ENCODE peak calls at places on chromosomes 16 and 17, in nine cellular contexts. One of them, this sample, is unnamed.

GRCh38 chr16:71629617-71630016 is 3.6 kb downstream of the MARVELD3 start:
- DNase-seq in HL-60: no peak
- DNase-seq in H1: no peak
- DNase-seq in type B pancreatic cell: no peak
- DNase-seq in ovary: no peak
- DNase-seq in fibroblast of pulmonary artery: no peak
- DNase-seq in lower lobe of right lung: no peak
- DNase-seq in mesothelial cell of epicardium: no peak
- DNase-seq in retinal pigment epithelial cell: no peak
- DNase-seq in this sample: no peak

GRCh38 chr16:4366016-4366415 is 5.6 kb upstream of the VASN start:
- DNase-seq in lower lobe of right lung: no peak
- DNase-seq in ovary: no peak
- DNase-seq in retinal pigment epithelial cell: no peak
- DNase-seq in mesothelial cell of epicardium: no peak
- DNase-seq in HL-60: no peak
- DNase-seq in H1: no peak
- DNase-seq in fibroblast of pulmonary artery: no peak
- DNase-seq in type B pancreatic cell: no peak
- DNase-seq in this sample: no peak

GRCh38 chr17:76048711-76049110 is 21.6 kb upstream of the EVPL start:
- DNase-seq in lower lobe of right lung: no peak
- DNase-seq in fibroblast of pulmonary artery: no peak
- DNase-seq in retinal pigment epithelial cell: no peak
- DNase-seq in H1: no peak
- DNase-seq in HL-60: no peak
- DNase-seq in ovary: no peak
- DNase-seq in mesothelial cell of epicardium: no peak
- DNase-seq in type B pancreatic cell: no peak
- DNase-seq in this sample: no peak

GRCh38 chr16:48676836-48677235 is 66.9 kb upstream of the N4BP1 start:
- DNase-seq in lower lobe of right lung: no peak
- DNase-seq in H1: no peak
- DNase-seq in fibroblast of pulmonary artery: peak
- DNase-seq in HL-60: no peak
- DNase-seq in mesothelial cell of epicardium: no peak
- DNase-seq in type B pancreatic cell: no peak
- DNase-seq in ovary: no peak
- DNase-seq in retinal pigment epithelial cell: no peak
- DNase-seq in this sample: no peak

GRCh38 chr17:47717261-47717697 is 15.8 kb upstream of the TBX21 start:
- DNase-seq in type B pancreatic cell: no peak
- DNase-seq in H1: no peak
- DNase-seq in fibroblast of pulmonary artery: no peak
- DNase-seq in ovary: no peak
- DNase-seq in lower lobe of right lung: no peak
- DNase-seq in mesothelial cell of epicardium: no peak
- DNase-seq in retinal pigment epithelial cell: no peak
- DNase-seq in HL-60: no peak
- DNase-seq in this sample: no peak

GRCh38 chr17:11086623-11087022 is 154.4 kb upstream of the SHISA6 start:
- DNase-seq in H1: no peak
- DNase-seq in lower lobe of right lung: no peak
- DNase-seq in mesothelial cell of epicardium: no peak
- DNase-seq in fibroblast of pulmonary artery: no peak
- DNase-seq in type B pancreatic cell: no peak
- DNase-seq in retinal pigment epithelial cell: no peak
- DNase-seq in HL-60: no peak
- DNase-seq in ovary: no peak
- DNase-seq in this sample: no peak

GRCh38 chr16:84331998-84332780 is 36.1 kb upstream of the ATP2C2 start:
- DNase-seq in HL-60: no peak
- DNase-seq in retinal pigment epithelial cell: no peak
- DNase-seq in ovary: no peak
- DNase-seq in fibroblast of pulmonary artery: no peak
- DNase-seq in type B pancreatic cell: no peak
- DNase-seq in H1: no peak
- DNase-seq in lower lobe of right lung: no peak
- DNase-seq in mesothelial cell of epicardium: no peak
- DNase-seq in this sample: no peak

GRCh38 chr17:76599699-76600460 is 14.2 kb upstream of the ST6GALNAC2 start:
- DNase-seq in H1: no peak
- DNase-seq in retinal pigment epithelial cell: no peak
- DNase-seq in fibroblast of pulmonary artery: peak
- DNase-seq in ovary: no peak
- DNase-seq in lower lobe of right lung: no peak
- DNase-seq in HL-60: peak
- DNase-seq in mesothelial cell of epicardium: no peak
- DNase-seq in type B pancreatic cell: no peak
- DNase-seq in this sample: no peak

GRCh38 chr16:80883159-80883642 is 78.8 kb upstream of the CDYL2 start:
- DNase-seq in type B pancreatic cell: no peak
- DNase-seq in retinal pigment epithelial cell: no peak
- DNase-seq in mesothelial cell of epicardium: no peak
- DNase-seq in lower lobe of right lung: no peak
- DNase-seq in HL-60: no peak
- DNase-seq in H1: no peak
- DNase-seq in fibroblast of pulmonary artery: no peak
- DNase-seq in ovary: no peak
- DNase-seq in this sample: no peak

GRCh38 chr16:80703391-80704071 is 100.9 kb downstream of the CDYL2 start:
- DNase-seq in HL-60: no peak
- DNase-seq in mesothelial cell of epicardium: no peak
- DNase-seq in type B pancreatic cell: no peak
- DNase-seq in retinal pigment epithelial cell: no peak
- DNase-seq in ovary: no peak
- DNase-seq in H1: no peak
- DNase-seq in fibroblast of pulmonary artery: no peak
- DNase-seq in lower lobe of right lung: no peak
- DNase-seq in this sample: no peak

GRCh38 chr16:48232459-48233040 is 11.6 kb upstream of the LONP2 start:
- DNase-seq in lower lobe of right lung: no peak
- DNase-seq in fibroblast of pulmonary artery: no peak
- DNase-seq in H1: no peak
- DNase-seq in HL-60: no peak
- DNase-seq in mesothelial cell of epicardium: no peak
- DNase-seq in type B pancreatic cell: no peak
- DNase-seq in ovary: no peak
- DNase-seq in retinal pigment epithelial cell: no peak
- DNase-seq in this sample: no peak

GRCh38 chr16:25007284-25007984 is 7.7 kb downstream of the ARHGAP17 start:
- DNase-seq in ovary: no peak
- DNase-seq in H1: no peak
- DNase-seq in lower lobe of right lung: no peak
- DNase-seq in fibroblast of pulmonary artery: peak
- DNase-seq in retinal pigment epithelial cell: no peak
- DNase-seq in type B pancreatic cell: no peak
- DNase-seq in mesothelial cell of epicardium: no peak
- DNase-seq in HL-60: no peak
- DNase-seq in this sample: no peak

GRCh38 chr17:79797492-79798295 is 817 bp upstream of the CBX8 start:
- DNase-seq in lower lobe of right lung: no peak
- DNase-seq in ovary: no peak
- DNase-seq in mesothelial cell of epicardium: no peak
- DNase-seq in fibroblast of pulmonary artery: no peak
- DNase-seq in H1: no peak
- DNase-seq in type B pancreatic cell: no peak
- DNase-seq in HL-60: no peak
- DNase-seq in retinal pigment epithelial cell: no peak
- DNase-seq in this sample: no peak

GRCh38 chr17:42266918-42267766 is 9.0 kb downstream of the STAT5B start:
- DNase-seq in mesothelial cell of epicardium: no peak
- DNase-seq in fibroblast of pulmonary artery: peak
- DNase-seq in retinal pigment epithelial cell: no peak
- DNase-seq in lower lobe of right lung: no peak
- DNase-seq in type B pancreatic cell: no peak
- DNase-seq in ovary: no peak
- DNase-seq in H1: no peak
- DNase-seq in HL-60: no peak
- DNase-seq in this sample: no peak

GRCh38 chr16:85923153-85924021 is 24.4 kb downstream of the IRF8 start:
- DNase-seq in fibroblast of pulmonary artery: peak
- DNase-seq in type B pancreatic cell: no peak
- DNase-seq in lower lobe of right lung: no peak
- DNase-seq in ovary: peak
- DNase-seq in HL-60: no peak
- DNase-seq in retinal pigment epithelial cell: no peak
- DNase-seq in mesothelial cell of epicardium: no peak
- DNase-seq in H1: no peak
- DNase-seq in this sample: no peak

GRCh38 chr17:34377078-34377823 is 14.2 kb upstream of the CCL1 start:
- DNase-seq in HL-60: no peak
- DNase-seq in ovary: no peak
- DNase-seq in fibroblast of pulmonary artery: no peak
- DNase-seq in retinal pigment epithelial cell: no peak
- DNase-seq in lower lobe of right lung: no peak
- DNase-seq in mesothelial cell of epicardium: no peak
- DNase-seq in type B pancreatic cell: no peak
- DNase-seq in H1: no peak
- DNase-seq in this sample: no peak

GRCh38 chr17:43931062-43931571 is 11.2 kb downstream of the PPY start:
- DNase-seq in retinal pigment epithelial cell: no peak
- DNase-seq in HL-60: no peak
- DNase-seq in mesothelial cell of epicardium: no peak
- DNase-seq in fibroblast of pulmonary artery: no peak
- DNase-seq in ovary: no peak
- DNase-seq in type B pancreatic cell: no peak
- DNase-seq in H1: no peak
- DNase-seq in lower lobe of right lung: no peak
- DNase-seq in this sample: no peak

GRCh38 chr16:88911946-88912310 is 45.5 kb upstream of the PABPN1L start:
- DNase-seq in H1: no peak
- DNase-seq in type B pancreatic cell: no peak
- DNase-seq in ovary: no peak
- DNase-seq in lower lobe of right lung: no peak
- DNase-seq in mesothelial cell of epicardium: no peak
- DNase-seq in retinal pigment epithelial cell: no peak
- DNase-seq in fibroblast of pulmonary artery: no peak
- DNase-seq in HL-60: no peak
- DNase-seq in this sample: no peak

GRCh38 chr16:10988164-10988803 is 43.9 kb downstream of the CLEC16A start:
- DNase-seq in type B pancreatic cell: no peak
- DNase-seq in fibroblast of pulmonary artery: no peak
- DNase-seq in HL-60: no peak
- DNase-seq in H1: no peak
- DNase-seq in mesothelial cell of epicardium: no peak
- DNase-seq in retinal pigment epithelial cell: no peak
- DNase-seq in ovary: no peak
- DNase-seq in lower lobe of right lung: peak
- DNase-seq in this sample: no peak

GRCh38 chr17:78882546-78883089 is 20.4 kb downstream of the CEP295NL start:
- DNase-seq in H1: no peak
- DNase-seq in lower lobe of right lung: peak
- DNase-seq in HL-60: peak
- DNase-seq in type B pancreatic cell: no peak
- DNase-seq in fibroblast of pulmonary artery: no peak
- DNase-seq in mesothelial cell of epicardium: no peak
- DNase-seq in retinal pigment epithelial cell: no peak
- DNase-seq in ovary: no peak
- DNase-seq in this sample: no peak

GRCh38 chr17:74543406-74543805 is 2.5 kb downstream of the CD300C start:
- DNase-seq in mesothelial cell of epicardium: no peak
- DNase-seq in fibroblast of pulmonary artery: no peak
- DNase-seq in ovary: no peak
- DNase-seq in H1: no peak
- DNase-seq in HL-60: no peak
- DNase-seq in lower lobe of right lung: peak
- DNase-seq in type B pancreatic cell: no peak
- DNase-seq in retinal pigment epithelial cell: no peak
- DNase-seq in this sample: no peak

GRCh38 chr16:23269248-23270091 is 32.6 kb upstream of the SCNN1B start:
- DNase-seq in type B pancreatic cell: no peak
- DNase-seq in fibroblast of pulmonary artery: no peak
- DNase-seq in retinal pigment epithelial cell: no peak
- DNase-seq in lower lobe of right lung: no peak
- DNase-seq in H1: no peak
- DNase-seq in HL-60: no peak
- DNase-seq in mesothelial cell of epicardium: no peak
- DNase-seq in ovary: no peak
- DNase-seq in this sample: no peak

GRCh38 chr16:81293909-81294802 is 20.6 kb upstream of the GAN start:
- DNase-seq in ovary: no peak
- DNase-seq in retinal pigment epithelial cell: no peak
- DNase-seq in HL-60: no peak
- DNase-seq in H1: no peak
- DNase-seq in lower lobe of right lung: no peak
- DNase-seq in fibroblast of pulmonary artery: peak
- DNase-seq in type B pancreatic cell: no peak
- DNase-seq in mesothelial cell of epicardium: no peak
- DNase-seq in this sample: no peak

GRCh38 chr17:54967621-54968258 is 714 bp downstream of the COX11 start:
- DNase-seq in retinal pigment epithelial cell: no peak
- DNase-seq in HL-60: no peak
- DNase-seq in H1: no peak
- DNase-seq in ovary: no peak
- DNase-seq in type B pancreatic cell: no peak
- DNase-seq in fibroblast of pulmonary artery: no peak
- DNase-seq in lower lobe of right lung: no peak
- DNase-seq in mesothelial cell of epicardium: no peak
- DNase-seq in this sample: no peak
- TF ChIP-seq CTCF in retinal pigment epithelial cell: peak
- TF ChIP-seq CTCF in HL-60: peak
- TF ChIP-seq CTCF in H1: no peak
- TF ChIP-seq CTCF in ovary: no peak
- TF ChIP-seq CTCF in type B pancreatic cell: no peak
- TF ChIP-seq CTCF in fibroblast of pulmonary artery: peak
- TF ChIP-seq CTCF in lower lobe of right lung: peak
- TF ChIP-seq CTCF in mesothelial cell of epicardium: no peak
- TF ChIP-seq CTCF in this sample: no peak

GRCh38 chr16:62194828-62195227 is 158.6 kb upstream of the CDH8 start:
- DNase-seq in H1: no peak
- DNase-seq in lower lobe of right lung: no peak
- DNase-seq in ovary: no peak
- DNase-seq in type B pancreatic cell: no peak
- DNase-seq in retinal pigment epithelial cell: no peak
- DNase-seq in fibroblast of pulmonary artery: no peak
- DNase-seq in mesothelial cell of epicardium: no peak
- DNase-seq in HL-60: no peak
- DNase-seq in this sample: no peak
- TF ChIP-seq CTCF in H1: no peak
- TF ChIP-seq CTCF in lower lobe of right lung: no peak
- TF ChIP-seq CTCF in ovary: no peak
- TF ChIP-seq CTCF in type B pancreatic cell: peak
- TF ChIP-seq CTCF in retinal pigment epithelial cell: no peak
- TF ChIP-seq CTCF in fibroblast of pulmonary artery: no peak
- TF ChIP-seq CTCF in mesothelial cell of epicardium: no peak
- TF ChIP-seq CTCF in HL-60: no peak
- TF ChIP-seq CTCF in this sample: peak

GRCh38 chr16:87815567-87815966 is 49.8 kb upstream of the KLHDC4 start:
- DNase-seq in HL-60: no peak
- DNase-seq in retinal pigment epithelial cell: no peak
- DNase-seq in fibroblast of pulmonary artery: no peak
- DNase-seq in ovary: no peak
- DNase-seq in H1: no peak
- DNase-seq in type B pancreatic cell: no peak
- DNase-seq in lower lobe of right lung: no peak
- DNase-seq in mesothelial cell of epicardium: no peak
- DNase-seq in this sample: no peak
- TF ChIP-seq CTCF in HL-60: no peak
- TF ChIP-seq CTCF in retinal pigment epithelial cell: peak
- TF ChIP-seq CTCF in fibroblast of pulmonary artery: no peak
- TF ChIP-seq CTCF in ovary: no peak
- TF ChIP-seq CTCF in H1: peak
- TF ChIP-seq CTCF in type B pancreatic cell: no peak
- TF ChIP-seq CTCF in lower lobe of right lung: no peak
- TF ChIP-seq CTCF in mesothelial cell of epicardium: no peak
- TF ChIP-seq CTCF in this sample: no peak

GRCh38 chr17:63827801-63828221 is 348 bp upstream of the FTSJ3 start:
- DNase-seq in type B pancreatic cell: no peak
- DNase-seq in mesothelial cell of epicardium: no peak
- DNase-seq in ovary: no peak
- DNase-seq in fibroblast of pulmonary artery: no peak
- DNase-seq in H1: no peak
- DNase-seq in retinal pigment epithelial cell: no peak
- DNase-seq in lower lobe of right lung: no peak
- DNase-seq in HL-60: no peak
- DNase-seq in this sample: no peak
- TF ChIP-seq CTCF in type B pancreatic cell: no peak
- TF ChIP-seq CTCF in mesothelial cell of epicardium: no peak
- TF ChIP-seq CTCF in ovary: no peak
- TF ChIP-seq CTCF in fibroblast of pulmonary artery: no peak
- TF ChIP-seq CTCF in H1: no peak
- TF ChIP-seq CTCF in retinal pigment epithelial cell: peak
- TF ChIP-seq CTCF in lower lobe of right lung: no peak
- TF ChIP-seq CTCF in HL-60: no peak
- TF ChIP-seq CTCF in this sample: no peak